ENCODE peak calls at places on chromosome 6, in six cellular contexts. One of them, this sample, is unnamed.

GRCh38 chr6:84596488-84596887 is 167.9 kb downstream of the TBX18 start:
- DNase-seq in hepatocyte: no peak
- DNase-seq in uterus: no peak
- DNase-seq in sigmoid colon: no peak
- DNase-seq in epithelial cell of esophagus: peak
- DNase-seq in GM06990: no peak
- DNase-seq in this sample: no peak

GRCh38 chr6:137850816-137851602 is 16.1 kb upstream of the TNFAIP3 start:
- DNase-seq in GM06990: no peak
- DNase-seq in uterus: no peak
- DNase-seq in hepatocyte: no peak
- DNase-seq in sigmoid colon: no peak
- DNase-seq in epithelial cell of esophagus: no peak
- DNase-seq in this sample: no peak

GRCh38 chr6:127458190-127458589 is 999 bp downstream of the KIAA0408 start:
- DNase-seq in sigmoid colon: no peak
- DNase-seq in uterus: no peak
- DNase-seq in GM06990: no peak
- DNase-seq in hepatocyte: no peak
- DNase-seq in epithelial cell of esophagus: no peak
- DNase-seq in this sample: peak

GRCh38 chr6:31769684-31770371 is 7.3 kb downstream of the VWA7 start:
- DNase-seq in sigmoid colon: peak
- DNase-seq in epithelial cell of esophagus: peak
- DNase-seq in GM06990: peak
- DNase-seq in uterus: no peak
- DNase-seq in hepatocyte: peak
- DNase-seq in this sample: no peak

GRCh38 chr6:150366118-150366778 is 2.6 kb upstream of the IYD start:
- DNase-seq in uterus: no peak
- DNase-seq in hepatocyte: no peak
- DNase-seq in GM06990: no peak
- DNase-seq in epithelial cell of esophagus: no peak
- DNase-seq in sigmoid colon: no peak
- DNase-seq in this sample: no peak

GRCh38 chr6:24935753-24936152 is at the start of gene RIPOR2:
- DNase-seq in hepatocyte: no peak
- DNase-seq in sigmoid colon: no peak
- DNase-seq in uterus: no peak
- DNase-seq in epithelial cell of esophagus: peak
- DNase-seq in GM06990: peak
- DNase-seq in this sample: no peak

GRCh38 chr6:44642870-44643522 is 255.5 kb downstream of the CDC5L start:
- DNase-seq in uterus: no peak
- DNase-seq in GM06990: no peak
- DNase-seq in sigmoid colon: no peak
- DNase-seq in hepatocyte: no peak
- DNase-seq in epithelial cell of esophagus: peak
- DNase-seq in this sample: no peak

GRCh38 chr6:166253277-166254229 is 54.6 kb downstream of the PRR18 start:
- DNase-seq in sigmoid colon: no peak
- DNase-seq in epithelial cell of esophagus: no peak
- DNase-seq in uterus: no peak
- DNase-seq in GM06990: no peak
- DNase-seq in hepatocyte: peak
- DNase-seq in this sample: no peak

GRCh38 chr6:138258197-138258596 is 39.9 kb upstream of the PBOV1 start:
- DNase-seq in hepatocyte: no peak
- DNase-seq in uterus: no peak
- DNase-seq in epithelial cell of esophagus: no peak
- DNase-seq in sigmoid colon: no peak
- DNase-seq in GM06990: no peak
- DNase-seq in this sample: no peak

GRCh38 chr6:38349795-38350194 is 289.9 kb downstream of the BTBD9 start:
- DNase-seq in uterus: peak
- DNase-seq in epithelial cell of esophagus: no peak
- DNase-seq in GM06990: no peak
- DNase-seq in sigmoid colon: no peak
- DNase-seq in hepatocyte: peak
- DNase-seq in this sample: no peak

GRCh38 chr6:129767776-129768490 is 58.0 kb upstream of the ARHGAP18 start:
- DNase-seq in GM06990: no peak
- DNase-seq in sigmoid colon: no peak
- DNase-seq in epithelial cell of esophagus: no peak
- DNase-seq in uterus: no peak
- DNase-seq in hepatocyte: no peak
- DNase-seq in this sample: no peak

GRCh38 chr6:111591370-111591900 is 14.2 kb downstream of the TRAF3IP2 start:
- DNase-seq in uterus: peak
- DNase-seq in sigmoid colon: peak
- DNase-seq in hepatocyte: peak
- DNase-seq in GM06990: no peak
- DNase-seq in epithelial cell of esophagus: peak
- DNase-seq in this sample: peak

GRCh38 chr6:5510331-5510730 is 249.0 kb downstream of the FARS2 start:
- DNase-seq in sigmoid colon: no peak
- DNase-seq in uterus: no peak
- DNase-seq in epithelial cell of esophagus: no peak
- DNase-seq in hepatocyte: no peak
- DNase-seq in GM06990: no peak
- DNase-seq in this sample: no peak

GRCh38 chr6:112800916-112801315 is 453.8 kb downstream of the RFPL4B start:
- DNase-seq in GM06990: peak
- DNase-seq in epithelial cell of esophagus: no peak
- DNase-seq in uterus: no peak
- DNase-seq in sigmoid colon: no peak
- DNase-seq in hepatocyte: no peak
- DNase-seq in this sample: no peak

GRCh38 chr6:34748757-34749156 is 8.5 kb upstream of the SNRPC start:
- DNase-seq in sigmoid colon: no peak
- DNase-seq in GM06990: no peak
- DNase-seq in uterus: no peak
- DNase-seq in hepatocyte: no peak
- DNase-seq in epithelial cell of esophagus: no peak
- DNase-seq in this sample: no peak

DNA sequence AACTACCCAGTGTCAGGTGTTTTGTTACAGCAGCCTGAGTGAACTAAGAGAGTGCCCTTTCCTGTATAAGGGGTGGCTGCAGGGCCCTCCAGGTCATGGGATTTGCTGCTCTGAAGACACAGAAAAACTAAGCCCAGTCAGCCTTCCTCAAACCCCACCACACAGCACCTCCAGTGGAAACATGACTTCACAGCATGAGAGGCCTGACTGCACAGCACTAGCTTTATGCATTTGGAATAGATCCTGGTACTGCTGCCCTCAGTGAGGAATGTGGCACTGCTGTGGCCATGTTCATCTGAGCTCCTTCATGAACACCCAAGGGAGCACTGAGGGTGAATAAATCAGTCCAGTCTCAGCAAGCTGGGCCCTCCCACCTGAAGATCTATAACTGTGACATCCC is 296.1 kb upstream of the FOXQ1 start:
- DNase-seq in hepatocyte: peak
- DNase-seq in uterus: no peak
- DNase-seq in epithelial cell of esophagus: no peak
- DNase-seq in sigmoid colon: no peak
- DNase-seq in GM06990: no peak
- DNase-seq in this sample: peak
- TF ChIP-seq CTCF in hepatocyte: peak
- TF ChIP-seq CTCF in uterus: no peak
- TF ChIP-seq CTCF in epithelial cell of esophagus: no peak
- TF ChIP-seq CTCF in sigmoid colon: no peak
- TF ChIP-seq CTCF in GM06990: no peak
- TF ChIP-seq CTCF in this sample: peak

GRCh38 chr6:139711714-139712585 is 337.5 kb upstream of the CITED2 start:
- DNase-seq in GM06990: no peak
- DNase-seq in hepatocyte: no peak
- DNase-seq in epithelial cell of esophagus: peak
- DNase-seq in uterus: no peak
- DNase-seq in sigmoid colon: no peak
- DNase-seq in this sample: no peak

GRCh38 chr6:139710578-139710977 is 336.1 kb upstream of the CITED2 start:
- DNase-seq in GM06990: no peak
- DNase-seq in epithelial cell of esophagus: no peak
- DNase-seq in uterus: no peak
- DNase-seq in hepatocyte: no peak
- DNase-seq in sigmoid colon: no peak
- DNase-seq in this sample: no peak

GRCh38 chr6:139706949-139707348 is 332.5 kb upstream of the CITED2 start:
- DNase-seq in sigmoid colon: no peak
- DNase-seq in hepatocyte: no peak
- DNase-seq in epithelial cell of esophagus: no peak
- DNase-seq in GM06990: no peak
- DNase-seq in uterus: no peak
- DNase-seq in this sample: peak

GRCh38 chr6:139705284-139705683 is 330.8 kb upstream of the CITED2 start:
- DNase-seq in GM06990: no peak
- DNase-seq in uterus: no peak
- DNase-seq in hepatocyte: no peak
- DNase-seq in epithelial cell of esophagus: no peak
- DNase-seq in sigmoid colon: no peak
- DNase-seq in this sample: no peak

DNA sequence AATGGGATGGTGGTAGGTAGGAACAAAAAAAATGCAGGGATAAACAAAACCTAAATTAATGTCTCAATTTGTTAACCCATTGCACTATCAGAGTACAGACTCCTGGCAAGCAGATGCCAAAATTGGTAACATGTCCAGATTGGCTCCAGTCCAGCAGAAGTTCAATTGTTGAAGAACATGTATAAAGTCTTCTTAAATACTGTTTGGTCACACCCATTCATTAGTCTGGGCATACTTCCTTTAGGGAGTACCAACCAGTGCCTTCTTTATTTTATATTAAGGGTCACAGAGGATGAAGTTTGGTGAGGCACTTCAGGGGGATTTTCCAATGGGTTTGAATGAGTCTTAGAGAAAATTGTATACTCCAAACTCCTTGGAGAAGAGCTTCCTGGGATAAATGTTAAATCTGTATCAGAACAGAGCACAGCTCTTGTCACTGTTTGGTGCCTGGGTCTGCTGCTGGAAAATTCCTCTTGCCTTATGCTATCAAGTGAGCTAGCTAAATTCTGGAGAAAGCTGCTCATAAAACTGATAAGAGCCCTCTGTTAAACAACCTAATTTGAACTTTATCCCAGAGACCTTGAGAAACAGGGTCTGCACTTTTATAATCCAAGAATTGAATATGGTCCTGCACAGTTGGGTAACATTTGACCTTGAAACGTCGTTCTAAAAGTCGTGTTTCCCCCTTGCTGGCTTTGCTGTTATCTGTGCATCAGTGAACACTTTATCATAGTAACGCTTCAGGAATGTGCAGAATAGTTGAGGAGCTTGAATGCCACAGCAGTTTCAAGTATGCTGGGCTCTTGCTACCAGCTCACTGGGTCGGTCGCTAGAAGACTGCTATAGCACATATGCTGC is 334.1 kb upstream of the CITED2 start:
- DNase-seq in uterus: no peak
- DNase-seq in sigmoid colon: no peak
- DNase-seq in GM06990: no peak
- DNase-seq in epithelial cell of esophagus: peak
- DNase-seq in hepatocyte: peak
- DNase-seq in this sample: no peak
- H3K4me3 ChIP-seq in uterus: no peak
- H3K4me3 ChIP-seq in sigmoid colon: no peak
- H3K4me3 ChIP-seq in GM06990: no peak
- H3K4me3 ChIP-seq in epithelial cell of esophagus: no peak
- H3K4me3 ChIP-seq in hepatocyte: no peak
- H3K4me3 ChIP-seq in this sample: no peak

DNA sequence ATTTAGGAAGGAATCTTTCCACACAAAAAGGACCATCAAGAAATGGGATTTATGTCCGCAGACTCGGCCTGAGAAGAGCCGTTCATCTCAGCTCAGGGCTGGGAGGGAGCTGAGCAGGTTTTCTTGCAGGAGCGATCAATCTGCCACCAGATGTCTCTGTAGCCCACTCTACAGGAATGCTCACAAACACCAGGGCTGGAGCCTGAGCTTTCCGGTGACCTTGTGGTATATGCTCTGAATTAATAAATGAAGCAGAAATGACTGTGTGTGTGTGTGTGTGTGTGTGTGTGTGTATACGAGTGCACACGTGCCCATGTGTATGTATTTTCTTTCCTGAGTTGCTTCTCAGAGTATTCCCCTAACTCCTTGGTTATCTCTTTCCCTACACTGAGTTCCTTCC is 12.0 kb downstream of the CD83 start:
- DNase-seq in GM06990: no peak
- DNase-seq in sigmoid colon: peak
- DNase-seq in epithelial cell of esophagus: peak
- DNase-seq in uterus: peak
- DNase-seq in hepatocyte: peak
- DNase-seq in this sample: no peak
- TF ChIP-seq CTCF in GM06990: peak
- TF ChIP-seq CTCF in sigmoid colon: peak
- TF ChIP-seq CTCF in epithelial cell of esophagus: peak
- TF ChIP-seq CTCF in uterus: peak
- TF ChIP-seq CTCF in hepatocyte: peak
- TF ChIP-seq CTCF in this sample: peak

DNA sequence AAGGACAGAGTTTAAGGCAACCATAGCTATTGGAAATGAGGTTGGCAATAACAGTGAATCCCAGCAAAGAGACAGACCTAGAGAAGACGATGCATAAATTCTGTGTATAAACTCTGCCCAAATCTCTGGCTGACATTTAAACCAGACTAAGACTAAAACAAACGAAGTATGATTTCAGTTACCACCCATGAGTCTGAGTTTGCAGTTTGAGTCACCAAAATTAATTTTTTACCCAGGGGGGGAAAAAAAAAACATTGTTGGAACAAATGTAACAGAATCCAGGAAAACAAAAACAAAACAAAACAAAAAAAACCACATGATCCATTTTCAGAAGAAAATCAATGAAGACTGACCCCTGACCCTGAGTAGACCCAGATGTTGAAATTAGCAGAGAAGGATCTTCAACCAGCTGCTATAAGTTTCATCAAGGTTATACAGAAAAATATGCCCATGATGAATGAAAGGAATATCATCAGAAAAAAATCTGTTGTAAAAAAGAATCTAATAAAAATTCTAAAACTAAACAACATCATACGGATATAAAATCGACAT is 190.8 kb downstream of the GMDS start:
- DNase-seq in GM06990: no peak
- DNase-seq in epithelial cell of esophagus: no peak
- DNase-seq in hepatocyte: no peak
- DNase-seq in uterus: no peak
- DNase-seq in sigmoid colon: no peak
- DNase-seq in this sample: no peak
- H3K4me3 ChIP-seq in GM06990: no peak
- H3K4me3 ChIP-seq in epithelial cell of esophagus: no peak
- H3K4me3 ChIP-seq in hepatocyte: no peak
- H3K4me3 ChIP-seq in uterus: no peak
- H3K4me3 ChIP-seq in sigmoid colon: no peak
- H3K4me3 ChIP-seq in this sample: no peak